ENCODE peak calls at places on chromosomes 13 and 19, in seven cellular contexts. L is posterior cingulate gyrus, M is GDM1, Y is nucleus accumbens, K is progenitor cell of endocrine pancreas, B is HL-60, U is stromal cell of bone marrow. O is an unnamed sample.

GRCh38 chr19:18278521-18279265 is 2.7 kb downstream of the JUND start:
- DNase-seq in L (no peak), M (peak), Y (no peak), K (no peak), B (peak), U (no peak), O (peak)

GRCh38 chr19:14147797-14148605 is 11.6 kb upstream of the ASF1B start:
- DNase-seq in L (peak), M (no peak), Y (peak), K (peak), B (no peak), U (peak), O (peak)

GRCh38 chr19:34051255-34051654 is 121.0 kb upstream of the LSM14A start:
- DNase-seq in L (no peak), M (no peak), Y (no peak), K (no peak), B (no peak), U (no peak), O (no peak)

GRCh38 chr19:33143897-33144405 is 12.0 kb downstream of the WDR88 start:
- DNase-seq in L (peak), M (peak), Y (peak), K (peak), B (no peak), U (no peak), O (peak)

GRCh38 chr13:46831588-46832194 is 34.7 kb upstream of the ESD start:
- DNase-seq in L (peak), M (peak), Y (no peak), K (peak), B (no peak), U (peak), O (peak)

GRCh38 chr13:38735655-38736440 is 49.0 kb downstream of the FREM2 start:
- DNase-seq in L (no peak), M (no peak), Y (no peak), K (no peak), B (no peak), U (no peak), O (peak)

GRCh38 chr19:34838248-34838647 is 65.2 kb upstream of the ZNF599 start:
- DNase-seq in L (no peak), M (no peak), Y (no peak), K (no peak), B (no peak), U (no peak), O (no peak)

GRCh38 chr19:10501971-10502523 is 1.1 kb downstream of the KEAP1 start:
- DNase-seq in L (peak), M (peak), Y (peak), K (peak), B (peak), U (no peak), O (no peak)

GRCh38 chr13:25744176-25744575 is 307.6 kb downstream of the SHISA2 start:
- DNase-seq in L (no peak), M (no peak), Y (no peak), K (no peak), B (peak), U (no peak), O (no peak)

GRCh38 chr19:399370-399769 is 9.6 kb downstream of the C2CD4C start:
- DNase-seq in L (peak), M (no peak), Y (no peak), K (peak), B (no peak), U (no peak), O (no peak)

GRCh38 chr13:22091222-22091970 is 420.5 kb downstream of the FGF9 start:
- DNase-seq in L (no peak), M (no peak), Y (no peak), K (no peak), B (no peak), U (no peak), O (no peak)

GRCh38 chr13:49304356-49304755 is 56.6 kb downstream of the CDADC1 start:
- DNase-seq in L (no peak), M (no peak), Y (no peak), K (no peak), B (no peak), U (no peak), O (no peak)

GRCh38 chr13:98873377-98874028 is 104.4 kb downstream of the DOCK9 start:
- DNase-seq in L (no peak), M (no peak), Y (no peak), K (no peak), B (no peak), U (no peak), O (no peak)

GRCh38 chr19:54572696-54573311 is 786 bp upstream of the LILRA2 start:
- DNase-seq in L (no peak), M (peak), Y (no peak), K (no peak), B (peak), U (no peak), O (no peak)

GRCh38 chr19:5178841-5179625 is 161.6 kb downstream of the PTPRS start:
- DNase-seq in L (no peak), M (no peak), Y (no peak), K (no peak), B (no peak), U (no peak), O (no peak)

GRCh38 chr13:110338441-110339101 is 31.5 kb downstream of the COL4A2 start:
- DNase-seq in L (no peak), M (no peak), Y (no peak), K (no peak), B (no peak), U (no peak), O (no peak)

GRCh38 chr13:23087884-23088283 is 92.9 kb upstream of the SGCG start:
- DNase-seq in L (no peak), M (peak), Y (no peak), K (no peak), B (no peak), U (no peak), O (peak)

GRCh38 chr19:10908380-10908960 is 20.0 kb downstream of the YIPF2 start:
- DNase-seq in L (no peak), M (no peak), Y (no peak), K (no peak), B (no peak), U (no peak), O (no peak)

GRCh38 chr13:109672545-109672944 is 113.8 kb downstream of the IRS2 start:
- DNase-seq in L (no peak), M (no peak), Y (no peak), K (no peak), B (no peak), U (no peak), O (no peak)

GRCh38 chr19:950352-951066 is 24.7 kb downstream of the ARID3A start:
- DNase-seq in L (no peak), M (no peak), Y (no peak), K (no peak), B (no peak), U (no peak), O (no peak)

GRCh38 chr13:114161644-114162532 is 17.2 kb upstream of the CFAP97D2 start:
- DNase-seq in L (no peak), M (peak), Y (no peak), K (no peak), B (peak), U (no peak), O (no peak)

GRCh38 chr13:31200636-31200970 is 828 bp downstream of the B3GLCT start:
- DNase-seq in L (peak), M (peak), Y (peak), K (peak), B (no peak), U (no peak), O (peak)

GRCh38 chr19:47081095-47081494 is 32.5 kb downstream of the ZC3H4 start:
- DNase-seq in L (no peak), M (no peak), Y (no peak), K (no peak), B (no peak), U (no peak), O (no peak)

GRCh38 chr19:11054200-11054599 is 35.1 kb upstream of the LDLR start:
- DNase-seq in L (no peak), M (no peak), Y (no peak), K (no peak), B (no peak), U (no peak), O (no peak)

GRCh38 chr19:10182847-10183246 is 11.9 kb downstream of the DNMT1 start:
- DNase-seq in L (no peak), M (no peak), Y (no peak), K (no peak), B (no peak), U (no peak), O (no peak)

GRCh38 chr13:38216181-38216580 is 133.5 kb upstream of the UFM1 start:
- DNase-seq in L (no peak), M (no peak), Y (no peak), K (no peak), B (no peak), U (no peak), O (peak)

O was measured in HAP-1.